ENCODE peak calls at places on chromosomes 3 and 15, in four cellular contexts. T is GM13976, K is EL, L is KBM-7. O is an unnamed sample.

GRCh38 chr3:8987673-8988655 is 24.7 kb upstream of the RAD18 start:
- DNase-seq in T (peak; percentile 89), K (peak; percentile 58), L (peak; percentile 87), O (peak; percentile 82)

GRCh38 chr3:72496055-72496690 is 352.1 kb downstream of the SHQ1 start:
- DNase-seq in T (no peak), K (no peak), L (no peak), O (no peak)

GRCh38 chr15:28885289-28885629 is 515 bp upstream of the APBA2 start:
- DNase-seq in K (peak; percentile 14), L (no peak), T (no peak), O (no peak)

GRCh38 chr3:129231331-129232119 is 17.9 kb upstream of the COPG1 start:
- DNase-seq in L (no peak), K (no peak), T (no peak), O (peak; percentile 39)

GRCh38 chr15:58731756-58732535 is 17.6 kb downstream of the ADAM10 start:
- DNase-seq in K (peak; percentile 77), T (no peak), L (no peak), O (peak; percentile 29)

GRCh38 chr3:114706591-114707224 is 412.9 kb downstream of the TIGIT start:
- DNase-seq in T (peak; percentile 37), K (peak; percentile 56), L (no peak), O (peak; percentile 61)

GRCh38 chr3:16866447-16867025 is 18.2 kb upstream of the PLCL2 start:
- DNase-seq in L (peak; percentile 74), K (peak; percentile 76), T (no peak), O (peak; percentile 24)

GRCh38 chr3:52600258-52600657 is 63.9 kb downstream of the UQCC5 start:
- DNase-seq in L (peak; percentile 9), K (no peak), T (no peak), O (no peak)

GRCh38 chr3:37071921-37072320 is 78.6 kb downstream of the MLH1 start:
- DNase-seq in L (no peak), T (no peak), K (no peak), O (no peak)

GRCh38 chr15:35209838-35210237 is 124.7 kb upstream of the NANOGP8 start:
- DNase-seq in K (no peak), T (no peak), L (no peak), O (no peak)

GRCh38 chr3:170467007-170467406 is 48.3 kb downstream of the CLDN11 start:
- DNase-seq in K (no peak), L (no peak), T (no peak), O (no peak)

GRCh38 chr3:13896473-13897154 is 16.7 kb upstream of the WNT7A start:
- DNase-seq in T (peak; percentile 63), L (peak; percentile 60), K (peak; percentile 68), O (peak; percentile 74)

GRCh38 chr15:89167267-89168176 is 53.9 kb downstream of the RLBP1 start:
- DNase-seq in T (peak; percentile 50), L (peak; percentile 54), K (peak; percentile 70), O (peak; percentile 36)

GRCh38 chr15:100383302-100384107 is 41.7 kb upstream of the ADAMTS17 start:
- DNase-seq in L (peak; percentile 66), K (peak; percentile 4), T (no peak), O (peak; percentile 36)

GRCh38 chr3:9224490-9224889 is 25.0 kb downstream of the SRGAP3 start:
- DNase-seq in T (peak; percentile 79), K (peak; percentile 11), L (no peak), O (peak; percentile 90)

GRCh38 chr3:177713921-177714900 is 516.9 kb upstream of the TBL1XR1 start:
- DNase-seq in T (no peak), L (no peak), K (no peak), O (peak; percentile 15)

GRCh38 chr3:33273628-33274027 is 3.6 kb upstream of the FBXL2 start:
- DNase-seq in K (no peak), T (no peak), L (no peak), O (no peak)

GRCh38 chr3:129195731-129196256 is 12.1 kb upstream of the CNBP start:
- DNase-seq in L (peak; percentile 43), K (peak; percentile 94), T (no peak), O (peak; percentile 84)

GRCh38 chr3:41715376-41715775 is 246.5 kb downstream of the ULK4 start:
- DNase-seq in L (no peak), K (no peak), T (no peak), O (no peak)

GRCh38 chr3:197256836-197257444 is 41.5 kb downstream of the DLG1 start:
- DNase-seq in K (peak; percentile 48), T (peak; percentile 12), L (peak; percentile 70), O (peak; percentile 61)

GRCh38 chr15:94592495-94592894 is 361.1 kb downstream of the MCTP2 start:
- DNase-seq in K (no peak), T (no peak), L (no peak), O (no peak)

GRCh38 chr3:98961161-98962155 is 60.0 kb upstream of the DCBLD2 start:
- DNase-seq in L (no peak), K (peak; percentile 90), T (no peak), O (no peak)

GRCh38 chr3:188348445-188349244 is 194.7 kb downstream of the LPP start:
- DNase-seq in T (no peak), L (no peak), K (peak; percentile 94), O (no peak)

GRCh38 chr3:174873832-174874231 is 14.7 kb downstream of the NAALADL2 start:
- DNase-seq in L (no peak), T (no peak), K (no peak), O (no peak)

GRCh38 chr3:150238043-150238802 is 169.9 kb upstream of the TSC22D2 start:
- DNase-seq in T (no peak), K (no peak), L (no peak), O (no peak)

GRCh38 chr15:65059369-65059750 is 8.4 kb downstream of the RASL12 start:
- DNase-seq in T (no peak), K (no peak), L (no peak), O (no peak)